ENCODE peak calls at places on chromosomes 13 and 19, in four cellular contexts. One of them, this sample, is unnamed.

GRCh38 chr19:40238775-40239174 is 12.3 kb upstream of the CCNP start:
- DNase-seq in K562: no peak
- DNase-seq in HepG2: no peak
- DNase-seq in Panc1: no peak
- DNase-seq in this sample: no peak

GRCh38 chr13:45082964-45083363 is 37.3 kb upstream of the GTF2F2 start:
- DNase-seq in K562: no peak
- DNase-seq in HepG2: no peak
- DNase-seq in Panc1: no peak
- DNase-seq in this sample: no peak

GRCh38 chr19:30557212-30557611 is 185.0 kb downstream of the ZNF536 start:
- DNase-seq in K562: no peak
- DNase-seq in HepG2: no peak
- DNase-seq in Panc1: no peak
- DNase-seq in this sample: no peak

GRCh38 chr13:40345654-40346372 is 320.6 kb downstream of the FOXO1 start:
- DNase-seq in K562: no peak
- DNase-seq in HepG2: peak; percentile 79
- DNase-seq in Panc1: no peak
- DNase-seq in this sample: no peak

GRCh38 chr19:46732966-46733692 is 12.7 kb upstream of the FKRP start:
- DNase-seq in K562: no peak
- DNase-seq in HepG2: no peak
- DNase-seq in Panc1: no peak
- DNase-seq in this sample: no peak

GRCh38 chr13:108859202-108860012 is 230.0 kb downstream of the MYO16 start:
- DNase-seq in K562: no peak
- DNase-seq in HepG2: no peak
- DNase-seq in Panc1: no peak
- DNase-seq in this sample: no peak

GRCh38 chr19:50195224-50195623 is 8.2 kb upstream of the MYH14 start:
- DNase-seq in K562: no peak
- DNase-seq in HepG2: no peak
- DNase-seq in Panc1: no peak
- DNase-seq in this sample: no peak

GRCh38 chr13:113598081-113598410 is 13.5 kb downstream of the TFDP1 start:
- DNase-seq in K562: no peak
- DNase-seq in HepG2: no peak
- DNase-seq in Panc1: no peak
- DNase-seq in this sample: no peak

GRCh38 chr13:108962652-108963051 is 333.2 kb downstream of the MYO16 start:
- DNase-seq in K562: no peak
- DNase-seq in HepG2: no peak
- DNase-seq in Panc1: no peak
- DNase-seq in this sample: no peak

GRCh38 chr13:98110749-98111148 is 32.1 kb upstream of the FARP1 start:
- DNase-seq in K562: no peak
- DNase-seq in HepG2: no peak
- DNase-seq in Panc1: no peak
- DNase-seq in this sample: no peak

GRCh38 chr19:39845621-39846175 is 481 bp downstream of the FBL start:
- DNase-seq in K562: peak; percentile 69
- DNase-seq in HepG2: no peak
- DNase-seq in Panc1: peak; percentile 84
- DNase-seq in this sample: no peak

GRCh38 chr13:76677047-76677446 is 209.2 kb downstream of the KCTD12 start:
- DNase-seq in K562: no peak
- DNase-seq in HepG2: no peak
- DNase-seq in Panc1: no peak
- DNase-seq in this sample: no peak

GRCh38 chr13:65307056-65307455 is 1923.1 kb downstream of the PCDH9 start:
- DNase-seq in K562: no peak
- DNase-seq in HepG2: no peak
- DNase-seq in Panc1: no peak
- DNase-seq in this sample: no peak

GRCh38 chr19:32195706-32196610 is 149.5 kb upstream of the ZNF507 start:
- DNase-seq in K562: no peak
- DNase-seq in HepG2: no peak
- DNase-seq in Panc1: no peak
- DNase-seq in this sample: no peak

GRCh38 chr13:80408270-80408669 is 67.3 kb upstream of the SPRY2 start:
- DNase-seq in K562: peak; percentile 34
- DNase-seq in HepG2: no peak
- DNase-seq in Panc1: no peak
- DNase-seq in this sample: no peak

GRCh38 chr19:33906578-33907335 is 110.1 kb downstream of the KCTD15 start:
- DNase-seq in K562: no peak
- DNase-seq in HepG2: peak; percentile 6
- DNase-seq in Panc1: no peak
- DNase-seq in this sample: no peak

GRCh38 chr13:44243198-44243852 is 130.3 kb upstream of the SERP2 start:
- DNase-seq in K562: peak; percentile 82
- DNase-seq in HepG2: peak; percentile 54
- DNase-seq in Panc1: no peak
- DNase-seq in this sample: peak; percentile 92

GRCh38 chr19:29806098-29806866 is 5.5 kb upstream of the CCNE1 start:
- DNase-seq in K562: peak; percentile 75
- DNase-seq in HepG2: peak; percentile 52
- DNase-seq in Panc1: no peak
- DNase-seq in this sample: no peak

GRCh38 chr13:82477436-82477835 is 1404.8 kb downstream of the SLITRK1 start:
- DNase-seq in K562: no peak
- DNase-seq in HepG2: no peak
- DNase-seq in Panc1: no peak
- DNase-seq in this sample: no peak

GRCh38 chr19:36152886-36153525 is 759 bp upstream of the COX7A1 start:
- DNase-seq in K562: no peak
- DNase-seq in HepG2: no peak
- DNase-seq in Panc1: no peak
- DNase-seq in this sample: no peak

GRCh38 chr13:59374720-59375119 is 789.0 kb downstream of the DIAPH3 start:
- DNase-seq in K562: no peak
- DNase-seq in HepG2: no peak
- DNase-seq in Panc1: no peak
- DNase-seq in this sample: no peak

GRCh38 chr19:50198431-50199253 is 4.8 kb upstream of the MYH14 start:
- DNase-seq in K562: no peak
- DNase-seq in HepG2: no peak
- DNase-seq in Panc1: no peak
- DNase-seq in this sample: no peak

GRCh38 chr13:29785978-29786377 is 64.4 kb downstream of the UBL3 start:
- DNase-seq in K562: no peak
- DNase-seq in HepG2: no peak
- DNase-seq in Panc1: no peak
- DNase-seq in this sample: no peak

GRCh38 chr13:95128045-95128643 is 173.1 kb downstream of the ABCC4 start:
- DNase-seq in K562: no peak
- DNase-seq in HepG2: peak; percentile 12
- DNase-seq in Panc1: peak; percentile 28
- DNase-seq in this sample: no peak

GRCh38 chr19:41000310-41000737 is 9.2 kb downstream of the CYP2B6 start:
- DNase-seq in K562: peak; percentile 37
- DNase-seq in HepG2: peak; percentile 55
- DNase-seq in Panc1: no peak
- DNase-seq in this sample: peak; percentile 73

GRCh38 chr13:72390909-72391308 is 336.5 kb downstream of the MZT1 start:
- DNase-seq in K562: no peak
- DNase-seq in HepG2: peak; percentile 10
- DNase-seq in Panc1: no peak
- DNase-seq in this sample: peak; percentile 48

GRCh38 chr13:112719016-112719415 is 29.2 kb downstream of the ATP11A start:
- DNase-seq in K562: no peak
- DNase-seq in HepG2: no peak
- DNase-seq in Panc1: no peak
- DNase-seq in this sample: no peak

GRCh38 chr13:24040835-24041234 is 119.7 kb upstream of the SPATA13 start:
- DNase-seq in K562: no peak
- DNase-seq in HepG2: no peak
- DNase-seq in Panc1: no peak
- DNase-seq in this sample: no peak

GRCh38 chr13:21208755-21209154 is 32.3 kb downstream of the MRPL57 start:
- DNase-seq in K562: no peak
- DNase-seq in HepG2: no peak
- DNase-seq in Panc1: no peak
- DNase-seq in this sample: no peak

DNA sequence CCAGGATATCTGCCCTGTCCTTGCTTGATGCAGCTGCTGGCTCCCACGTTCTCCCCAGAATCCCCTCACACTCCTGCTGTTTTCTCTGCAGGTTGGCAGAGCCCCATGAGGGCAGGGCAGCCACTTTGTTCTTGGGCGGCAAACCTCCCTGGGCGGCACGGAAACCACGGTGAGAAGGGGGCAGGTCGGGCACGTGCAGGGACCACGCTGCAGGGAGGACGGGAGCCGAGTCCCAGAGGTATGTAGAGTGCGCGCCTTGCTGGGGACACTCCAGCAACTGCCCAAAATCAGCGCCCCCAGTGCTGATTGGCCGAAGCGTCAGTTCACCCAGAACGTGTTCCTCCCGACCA is 30.3 kb upstream of the MIER2 start:
- DNase-seq in K562: no peak
- DNase-seq in HepG2: no peak
- DNase-seq in Panc1: no peak
- DNase-seq in this sample: no peak
- TF ChIP-seq TCF7L2 in K562: no peak
- TF ChIP-seq TCF7L2 in HepG2: no peak
- TF ChIP-seq TCF7L2 in Panc1: no peak
- TF ChIP-seq TCF7L2 in this sample: no peak

DNA sequence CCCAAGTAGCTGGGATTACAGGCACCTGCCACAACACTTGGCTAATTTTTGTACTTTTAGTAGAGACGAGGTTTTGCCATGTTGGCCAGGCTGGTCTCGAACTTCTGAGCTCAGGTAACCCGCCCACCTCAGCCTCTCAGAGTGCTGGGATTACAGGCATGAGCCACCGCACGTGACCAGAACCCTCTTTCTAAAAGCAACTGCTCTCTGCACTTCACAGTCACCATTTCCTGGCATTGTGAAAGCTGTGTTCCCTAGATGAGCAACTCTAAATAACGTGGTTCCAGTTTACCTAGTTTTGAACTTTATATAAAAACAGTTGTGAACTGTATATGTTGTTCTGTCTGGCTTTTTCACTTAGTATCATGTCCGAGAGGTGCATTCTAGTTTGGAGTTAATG is 152.9 kb downstream of the SIPA1L3 start:
- DNase-seq in K562: no peak
- DNase-seq in HepG2: no peak
- DNase-seq in Panc1: no peak
- DNase-seq in this sample: no peak
- TF ChIP-seq TCF7L2 in K562: no peak
- TF ChIP-seq TCF7L2 in HepG2: no peak
- TF ChIP-seq TCF7L2 in Panc1: no peak
- TF ChIP-seq TCF7L2 in this sample: no peak

DNA sequence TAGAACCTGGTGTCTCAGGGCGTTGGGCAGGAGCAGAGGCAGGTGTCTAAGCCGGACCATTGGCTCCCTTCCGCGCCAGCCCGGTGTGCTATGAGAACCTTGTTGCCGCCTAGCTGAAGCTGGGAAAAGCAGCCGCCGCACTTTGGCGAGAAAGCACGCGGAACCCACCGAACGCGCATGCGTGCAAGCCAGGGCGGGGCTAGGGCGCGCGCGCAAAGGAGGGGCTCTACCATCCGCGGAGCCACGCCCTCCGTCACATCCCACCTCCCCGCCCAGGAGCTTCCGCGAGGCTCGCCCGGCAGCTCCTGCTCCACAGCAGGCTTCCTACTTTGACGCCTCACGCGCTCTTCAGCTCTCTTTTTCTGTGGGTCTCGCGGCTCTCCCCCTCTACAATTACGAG is 51.3 kb downstream of the WDR87 start:
- DNase-seq in K562: no peak
- DNase-seq in HepG2: no peak
- DNase-seq in Panc1: no peak
- DNase-seq in this sample: no peak
- TF ChIP-seq TCF7L2 in K562: no peak
- TF ChIP-seq TCF7L2 in HepG2: no peak
- TF ChIP-seq TCF7L2 in Panc1: no peak
- TF ChIP-seq TCF7L2 in this sample: no peak

DNA sequence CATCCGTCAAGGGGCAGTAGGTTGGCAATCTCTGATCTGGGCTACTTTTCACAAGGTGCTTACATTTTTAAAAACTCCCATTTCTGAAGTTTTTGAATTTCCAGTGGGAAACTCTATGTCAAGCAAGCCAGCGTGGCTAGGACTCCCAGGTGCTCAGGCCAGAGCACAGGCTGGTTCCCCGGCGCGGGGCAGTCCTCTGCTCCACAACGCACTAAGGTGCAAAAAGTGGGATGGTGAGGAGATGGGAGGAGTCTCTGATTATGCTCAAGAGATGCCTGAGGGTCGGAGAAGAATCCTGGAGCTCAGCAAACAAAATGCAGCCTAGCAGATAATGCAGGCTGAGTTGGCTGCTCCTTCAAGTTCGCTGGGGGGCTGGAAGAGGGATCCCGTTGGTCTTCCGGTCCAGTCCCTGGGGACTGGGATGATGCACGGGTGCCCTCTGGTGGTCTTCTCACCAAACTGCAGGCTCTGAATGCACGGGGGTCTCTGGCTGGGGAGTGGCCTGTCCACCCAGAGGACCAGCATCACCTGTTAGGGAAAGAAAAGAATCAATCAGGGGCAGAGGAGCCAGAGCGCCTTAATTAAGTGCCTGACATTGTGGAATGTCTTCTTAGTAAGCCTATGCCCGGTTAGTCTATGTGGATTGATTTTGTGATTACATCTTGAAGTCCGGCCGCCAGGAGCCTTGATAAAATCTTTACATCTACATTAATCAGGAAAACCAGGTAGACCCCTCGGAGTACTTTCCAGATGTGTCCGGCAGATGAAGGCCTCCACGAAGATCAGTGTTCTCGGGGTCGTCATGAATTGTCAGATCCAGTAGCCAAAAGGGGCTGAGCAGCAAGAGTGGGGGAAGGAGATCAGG is 244.4 kb upstream of the MAB21L1 start:
- DNase-seq in K562: peak; percentile 48
- DNase-seq in HepG2: peak; percentile 31
- DNase-seq in Panc1: peak; percentile 22
- DNase-seq in this sample: peak; percentile 13
- TF ChIP-seq TCF7L2 in K562: no peak
- TF ChIP-seq TCF7L2 in HepG2: no peak
- TF ChIP-seq TCF7L2 in Panc1: no peak
- TF ChIP-seq TCF7L2 in this sample: no peak

DNA sequence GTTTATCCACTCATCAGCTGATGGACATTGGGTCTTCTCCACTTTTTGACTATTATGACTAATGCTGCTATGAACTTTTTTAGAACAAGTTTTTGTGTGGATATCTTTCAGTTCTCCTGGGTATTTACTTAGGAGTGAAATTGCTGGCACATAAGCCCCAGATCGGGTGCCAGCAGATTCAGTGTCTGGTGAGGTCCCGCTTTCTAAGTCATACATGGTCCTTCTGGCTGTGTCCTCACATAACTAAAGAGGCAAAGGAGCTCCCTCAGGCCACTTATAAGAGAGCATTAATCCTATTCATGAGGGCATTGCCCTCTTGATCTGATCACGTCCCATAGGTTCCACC is 600 bp upstream of the ZNF226 start:
- DNase-seq in K562: no peak
- DNase-seq in HepG2: no peak
- DNase-seq in Panc1: no peak
- DNase-seq in this sample: no peak
- TF ChIP-seq TCF7L2 in K562: no peak
- TF ChIP-seq TCF7L2 in HepG2: no peak
- TF ChIP-seq TCF7L2 in Panc1: no peak
- TF ChIP-seq TCF7L2 in this sample: no peak